ENCODE peak calls at places on chromosome 14, in eight cellular contexts. R, Z, O, T, F, M, L and B are unnamed samples.

GRCh38 chr14:36845346-36846042 is 183.8 kb downstream of the PAX9 start:
- DNase-seq in R (no peak), Z (peak), O (no peak), T (no peak), F (no peak), M (no peak), L (peak), B (no peak)

GRCh38 chr14:92497391-92497790 is 16.2 kb upstream of the RIN3 start:
- DNase-seq in R (no peak), Z (no peak), O (no peak), T (no peak), F (no peak), M (no peak), L (no peak), B (no peak)

GRCh38 chr14:95268350-95268749 is 51.4 kb downstream of the CLMN start:
- DNase-seq in R (no peak), Z (no peak), O (no peak), T (no peak), F (no peak), M (no peak), L (no peak), B (no peak)

GRCh38 chr14:33847066-33847465 is 103.8 kb downstream of the EGLN3 start:
- DNase-seq in R (no peak), Z (peak), O (peak), T (no peak), F (no peak), M (no peak), L (no peak), B (peak)

GRCh38 chr14:97036096-97036852 is 239.1 kb downstream of the VRK1 start:
- DNase-seq in R (no peak), Z (no peak), O (no peak), T (no peak), F (no peak), M (no peak), L (no peak), B (no peak)

GRCh38 chr14:99590746-99591555 is 13.1 kb downstream of the CCDC85C start:
- DNase-seq in R (no peak), Z (peak), O (peak), T (no peak), F (no peak), M (peak), L (peak), B (no peak)

GRCh38 chr14:69326611-69327010 is 66.7 kb downstream of the GALNT16 start:
- DNase-seq in R (no peak), Z (no peak), O (no peak), T (no peak), F (no peak), M (no peak), L (no peak), B (no peak)

GRCh38 chr14:101474563-101475467 is 86.5 kb upstream of the DIO3 start:
- DNase-seq in R (no peak), Z (no peak), O (no peak), T (no peak), F (no peak), M (no peak), L (no peak), B (no peak)

GRCh38 chr14:86646688-86647687 is 1117.0 kb downstream of the FLRT2 start:
- DNase-seq in R (no peak), Z (peak), O (peak), T (no peak), F (peak), M (no peak), L (peak), B (peak)

GRCh38 chr14:76964695-76965094 is 63.8 kb downstream of the IRF2BPL start:
- DNase-seq in R (no peak), Z (no peak), O (no peak), T (no peak), F (no peak), M (no peak), L (no peak), B (no peak)

DNA sequence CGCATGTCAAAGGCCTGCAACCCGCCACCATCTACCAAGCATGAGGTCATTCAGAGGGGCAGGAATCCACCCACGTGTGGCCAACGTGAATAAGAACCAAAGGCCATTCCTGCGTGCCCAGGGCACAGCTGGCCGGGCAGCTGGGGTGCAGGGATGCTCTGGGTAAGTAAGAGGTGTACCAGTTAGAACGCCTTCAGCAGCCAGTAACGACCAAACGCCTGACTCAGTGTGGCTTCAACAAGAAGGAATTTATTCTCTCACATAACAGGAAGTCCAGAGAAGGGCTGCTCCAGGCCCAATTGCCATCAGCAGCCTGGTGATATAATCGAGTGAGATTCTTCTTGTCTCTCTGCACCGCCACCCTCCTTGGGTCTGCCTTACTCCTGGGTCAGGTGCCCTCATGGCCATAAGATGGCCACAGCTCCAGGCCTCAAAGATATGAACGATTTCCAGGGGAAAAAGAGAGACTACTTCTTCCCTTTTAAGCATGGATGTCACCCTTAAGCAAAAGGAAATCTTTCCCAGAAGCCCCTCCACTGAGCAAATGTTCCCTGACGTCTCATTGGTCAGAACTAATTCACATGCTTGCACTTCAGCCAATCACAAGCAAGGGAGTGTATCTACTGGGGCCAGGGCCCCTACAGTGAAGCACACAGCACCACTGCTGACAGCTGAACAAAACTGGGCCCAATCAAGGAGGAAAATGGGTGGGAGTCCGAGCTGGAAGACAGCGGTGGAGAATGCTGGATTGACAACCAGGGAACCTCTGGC is 7.3 kb downstream of the TTC7B start:
- DNase-seq in R (no peak), Z (peak), O (peak), T (no peak), F (no peak), M (no peak), L (peak), B (no peak)
- H3K4me2 ChIP-seq in R (no peak), Z (no peak), O (no peak), T (no peak), F (no peak), M (no peak), L (no peak), B (no peak)

GRCh38 chr14:29743566-29743965 is 184.1 kb downstream of the PRKD1 start:
- DNase-seq in R (no peak), Z (no peak), O (no peak), T (no peak), F (no peak), M (no peak), L (no peak), B (no peak)
- H3K27ac ChIP-seq in R (no peak), Z (no peak), O (no peak), T (no peak), F (no peak), M (no peak), L (no peak), B (no peak)

DNA sequence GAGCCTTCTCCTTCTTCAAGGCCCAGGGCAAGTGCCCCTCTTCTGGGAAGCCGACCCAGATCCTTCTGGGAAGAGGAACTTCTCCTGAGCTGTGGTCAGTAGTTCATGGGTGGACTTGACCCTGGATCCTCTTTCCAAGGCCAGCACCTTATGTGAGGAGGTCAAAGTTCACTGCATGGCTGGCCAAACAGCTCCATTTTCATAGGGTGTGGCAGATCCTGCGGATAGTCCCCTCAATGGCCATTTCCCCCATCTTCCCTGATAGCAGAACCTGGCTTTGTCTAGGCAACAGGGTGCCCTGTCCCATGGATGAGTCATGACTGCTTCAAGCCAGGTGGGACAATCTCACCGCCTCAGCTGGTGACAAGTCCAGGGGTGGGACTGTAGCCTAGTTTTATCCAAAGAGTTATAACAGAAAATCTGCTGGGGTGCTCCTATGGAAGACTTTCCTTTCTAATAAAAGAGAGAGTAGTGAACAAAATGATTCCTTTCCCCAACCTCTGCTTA is 10.3 kb downstream of the ASB2 start:
- DNase-seq in R (no peak), Z (no peak), O (no peak), T (no peak), F (no peak), M (no peak), L (no peak), B (no peak)
- H3K4me2 ChIP-seq in R (no peak), Z (peak), O (peak), T (no peak), F (peak), M (no peak), L (no peak), B (no peak)

GRCh38 chr14:30573203-30573814 is 14.4 kb downstream of the G2E3 start:
- DNase-seq in R (no peak), Z (peak), O (peak), T (no peak), F (peak), M (peak), L (peak), B (peak)
- H3K27ac ChIP-seq in R (no peak), Z (no peak), O (no peak), T (no peak), F (no peak), M (peak), L (peak), B (peak)

GRCh38 chr14:78316711-78317110 is 146.5 kb downstream of the NRXN3 start:
- DNase-seq in R (no peak), Z (no peak), O (no peak), T (no peak), F (no peak), M (no peak), L (no peak), B (no peak)
- H3K4me2 ChIP-seq in R (no peak), Z (no peak), O (no peak), T (no peak), F (no peak), M (no peak), L (no peak), B (no peak)

GRCh38 chr14:23005861-23006534 is 3.9 kb downstream of the C14orf93 start:
- DNase-seq in R (no peak), Z (peak), O (peak), T (no peak), F (no peak), M (peak), L (peak), B (no peak)
- H3K27ac ChIP-seq in R (peak), Z (peak), O (peak), T (no peak), F (peak), M (peak), L (no peak), B (peak)